ENCODE peak calls at places on chromosomes 1 and 21, in nine cellular contexts. Z, H, F, I, P, C, B, L and R are unnamed samples. For H3K9me3, the result is how much of the 10 kb centered on the place peaks cover.

GRCh38 chr1:224727851-224728250 is 111.7 kb downstream of the CNIH3 start:
- DNase-seq in F (no peak), L (no peak), I (no peak), H (no peak), P (no peak), B (no peak), Z (no peak), C (no peak), R (no peak)

GRCh38 chr1:67832737-67833594 is at the start of gene GNG12:
- DNase-seq in P (peak), Z (peak), I (no peak), B (peak), H (peak), C (peak), F (peak), L (peak), R (peak)

GRCh38 chr1:158248122-158248521 is 6.1 kb upstream of the CD1A start:
- DNase-seq in H (no peak), L (no peak), Z (no peak), C (no peak), F (no peak), P (no peak), I (no peak), B (no peak), R (peak)

GRCh38 chr1:155062702-155063411 is 683 bp upstream of the EFNA4 start:
- DNase-seq in C (peak), F (peak), Z (peak), L (peak), B (peak), P (peak), H (peak), I (no peak), R (peak)

GRCh38 chr1:189769448-189769847 is 708.2 kb downstream of the BRINP3 start:
- DNase-seq in I (no peak), H (no peak), L (no peak), B (no peak), Z (no peak), P (no peak), F (peak), C (no peak), R (no peak)

GRCh38 chr1:10796029-10796944 is at the start of gene CASZ1:
- DNase-seq in B (peak), L (peak), P (peak), I (no peak), Z (peak), H (peak), C (peak), F (peak), R (peak)

GRCh38 chr1:86423473-86423872 is 498 bp upstream of the CLCA2 start:
- DNase-seq in L (no peak), B (no peak), H (no peak), F (no peak), I (no peak), P (no peak), Z (no peak), C (no peak), R (no peak)

GRCh38 chr1:229059671-229060079 is 211.2 kb upstream of the RAB4A start:
- DNase-seq in L (peak), B (no peak), H (peak), P (no peak), Z (no peak), C (peak), F (peak), I (no peak), R (peak)

GRCh38 chr1:201241716-201242115 is 41.6 kb upstream of the PKP1 start:
- DNase-seq in L (no peak), I (no peak), H (no peak), B (no peak), C (no peak), F (no peak), P (no peak), Z (no peak), R (no peak)

GRCh38 chr1:41480204-41481108 is 4.0 kb downstream of the EDN2 start:
- DNase-seq in I (no peak), Z (no peak), P (no peak), F (no peak), B (no peak), H (no peak), C (no peak), L (no peak), R (no peak)

GRCh38 chr1:58909162-58909560 is 125.3 kb upstream of the JUN start:
- DNase-seq in H (no peak), C (no peak), Z (no peak), B (no peak), I (no peak), P (no peak), F (peak), L (no peak), R (no peak)

GRCh38 chr1:151106891-151107290 is 36.3 kb downstream of the GABPB2 start:
- DNase-seq in H (no peak), I (no peak), P (no peak), L (no peak), C (no peak), Z (no peak), F (peak), B (no peak), R (no peak)

GRCh38 chr1:171739646-171740045 is 2.2 kb downstream of the VAMP4 start:
- DNase-seq in F (peak), Z (no peak), P (no peak), L (no peak), B (no peak), C (no peak), H (no peak), I (no peak), R (no peak)

GRCh38 chr1:161307230-161307768 is 2.5 kb downstream of the MPZ start:
- DNase-seq in P (peak), Z (peak), F (peak), H (no peak), B (no peak), C (no peak), I (no peak), L (no peak), R (no peak)

GRCh38 chr21:14114251-14114650 is 96.5 kb downstream of the LIPI start:
- DNase-seq in H (no peak), L (no peak), F (no peak), I (no peak), P (no peak), Z (no peak), B (no peak), C (no peak), R (no peak)

GRCh38 chr1:85585845-85586244 is 5.3 kb downstream of the CCN1 start:
- DNase-seq in L (no peak), I (no peak), P (no peak), B (no peak), C (no peak), F (peak), H (no peak), Z (no peak), R (no peak)

GRCh38 chr1:235972316-235973090 is 92.4 kb downstream of the NID1 start:
- DNase-seq in Z (no peak), I (no peak), C (no peak), L (no peak), F (peak), H (no peak), P (no peak), B (no peak), R (no peak)

GRCh38 chr1:107936498-107937481 is 28.2 kb downstream of the VAV3 start:
- DNase-seq in B (peak), I (no peak), Z (no peak), F (peak), H (no peak), C (no peak), P (no peak), L (peak), R (peak)

GRCh38 chr1:94246692-94247145 is 9.3 kb upstream of the ARHGAP29 start:
- DNase-seq in B (no peak), C (no peak), P (no peak), F (no peak), Z (no peak), I (no peak), H (no peak), L (peak), R (no peak)

GRCh38 chr1:31792541-31792940 is 23.3 kb downstream of the SPOCD1 start:
- DNase-seq in I (no peak), Z (no peak), L (no peak), H (peak), B (peak), C (no peak), P (no peak), F (no peak), R (peak)

GRCh38 chr21:43929217-43929971 is 64.4 kb downstream of the AGPAT3 start:
- DNase-seq in P (no peak), L (peak), F (no peak), C (no peak), H (no peak), Z (no peak), B (peak), I (no peak), R (peak)

GRCh38 chr21:42232176-42232825 is 13.4 kb downstream of the ABCG1 start:
- DNase-seq in Z (no peak), I (no peak), H (no peak), F (no peak), C (no peak), L (no peak), P (no peak), B (no peak), R (no peak)

GRCh38 chr1:161085165-161085564 is 4.2 kb downstream of the NECTIN4 start:
- DNase-seq in B (no peak), L (no peak), Z (no peak), H (no peak), I (no peak), P (no peak), F (no peak), C (no peak), R (no peak)

GRCh38 chr1:159928491-159929050 is 3.3 kb upstream of the TAGLN2 start:
- DNase-seq in C (no peak), H (no peak), I (no peak), P (no peak), L (no peak), Z (no peak), B (no peak), F (no peak), R (peak)

GRCh38 chr1:202255343-202255742 is 61.7 kb downstream of the LGR6 start:
- DNase-seq in F (peak), C (peak), L (peak), I (no peak), B (no peak), P (no peak), H (no peak), Z (no peak), R (no peak)

GRCh38 chr1:118785246-118785645 is 202.9 kb downstream of the TBX15 start:
- DNase-seq in C (no peak), F (no peak), Z (no peak), I (no peak), B (no peak), P (no peak), H (no peak), L (peak), R (no peak)

GRCh38 chr1:66302810-66303209 is 231.1 kb upstream of the SGIP1 start:
- DNase-seq in I (no peak), C (no peak), B (no peak), P (peak), L (no peak), F (peak), H (no peak), Z (no peak), R (no peak)

GRCh38 chr1:226051356-226051755 is 11.2 kb upstream of the H3-3A start:
- DNase-seq in P (no peak), C (no peak), L (no peak), Z (no peak), H (no peak), F (no peak), B (no peak), I (no peak), R (no peak)

GRCh38 chr1:206005761-206006160 is 2.6 kb upstream of the RAB7B start:
- DNase-seq in Z (no peak), C (no peak), H (no peak), I (no peak), L (no peak), B (no peak), P (no peak), F (no peak), R (no peak)

GRCh38 chr1:70319750-70320149 is 34.8 kb downstream of the ANKRD13C start:
- DNase-seq in P (peak), I (no peak), B (no peak), L (no peak), C (no peak), Z (no peak), F (peak), H (no peak), R (no peak)

GRCh38 chr1:5620418-5620817 is 371.8 kb downstream of the NPHP4 start:
- DNase-seq in C (no peak), Z (no peak), P (no peak), H (no peak), F (no peak), L (no peak), B (no peak), I (no peak), R (no peak)

GRCh38 chr1:5746611-5747427 is 245.4 kb downstream of the NPHP4 start:
- DNase-seq in P (no peak), I (no peak), Z (no peak), F (no peak), L (no peak), B (peak), H (no peak), C (no peak), R (peak)

GRCh38 chr1:104718752-104719151 is 969.1 kb downstream of the AMY1C start:
- DNase-seq in I (no peak), H (no peak), Z (no peak), B (no peak), L (no peak), F (no peak), P (no peak), C (no peak), R (no peak)

DNA sequence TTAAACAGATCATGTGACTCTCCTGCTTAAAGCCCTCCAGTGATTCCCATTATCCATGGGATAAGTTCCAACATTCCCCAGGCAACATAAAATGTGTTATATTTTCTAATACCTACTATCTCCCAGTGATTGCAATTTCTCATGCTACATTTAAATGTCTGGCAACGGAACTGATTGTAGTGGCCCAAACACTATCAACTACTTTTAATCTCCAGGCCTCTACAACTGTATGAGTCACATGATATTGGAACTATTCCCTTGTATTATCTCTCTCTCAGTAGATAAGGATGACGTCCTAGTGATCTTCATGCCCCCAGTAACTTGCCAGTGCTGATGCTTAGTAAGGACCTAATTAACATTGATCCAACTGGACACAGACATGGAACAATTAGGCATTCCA is 49.9 kb downstream of the ERICH3 start:
- DNase-seq in I (no peak), C (no peak), Z (no peak), H (no peak), L (no peak), P (no peak), B (no peak), F (no peak), R (no peak)
- TF ChIP-seq POLR2A in I (no peak), C (no peak), Z (no peak), H (no peak), L (no peak), P (no peak), B (no peak), F (no peak), R (no peak)

GRCh38 chr1:230622151-230622550 is 20.1 kb upstream of the COG2 start:
- DNase-seq in I (no peak), H (no peak), L (no peak), P (no peak), F (no peak), B (no peak), Z (no peak), C (no peak), R (no peak)

GRCh38 chr1:230621290-230622022 is 20.8 kb upstream of the COG2 start:
- DNase-seq in Z (no peak), B (no peak), L (no peak), P (no peak), H (no peak), C (no peak), I (no peak), F (no peak), R (no peak)

GRCh38 chr1:230620666-230621065 is 21.6 kb upstream of the COG2 start:
- DNase-seq in I (no peak), C (no peak), P (no peak), F (no peak), L (no peak), H (no peak), B (no peak), Z (no peak), R (no peak)

GRCh38 chr1:230614121-230614520 is 28.2 kb upstream of the COG2 start:
- DNase-seq in Z (no peak), C (no peak), P (no peak), F (no peak), H (no peak), B (no peak), L (no peak), I (no peak), R (no peak)

GRCh38 chr1:230618537-230618936 is 23.7 kb upstream of the COG2 start:
- DNase-seq in B (no peak), Z (no peak), F (no peak), C (no peak), H (no peak), I (no peak), P (no peak), L (no peak), R (no peak)
- H3K9me3 ChIP-seq in B (under half), Z (under half), F (under half), C (under half), H (under half), I (under half), P (under half), L (under half), R (under half)

DNA sequence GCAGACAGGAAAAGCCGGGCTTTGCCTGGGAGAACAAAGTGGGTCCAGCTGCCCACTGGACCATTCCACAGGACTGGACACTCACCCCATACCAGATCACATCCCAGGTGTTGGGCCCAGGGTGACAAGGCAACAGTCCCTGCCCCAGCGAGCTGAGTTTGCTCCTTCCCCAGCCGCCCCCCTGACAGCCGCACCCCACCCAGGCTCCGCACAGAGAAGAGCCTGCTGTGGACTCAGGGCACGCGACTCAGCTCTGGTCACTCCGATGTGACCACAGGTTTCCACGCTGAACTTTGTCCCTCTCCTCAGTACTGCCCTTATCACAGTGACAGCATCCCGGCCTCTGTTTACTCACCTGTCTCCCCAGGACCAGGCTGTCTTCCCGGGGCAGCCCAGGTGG is 1.2 kb downstream of the BMP8B start:
- DNase-seq in L (no peak), P (no peak), B (no peak), Z (no peak), C (no peak), H (no peak), F (no peak), I (no peak), R (no peak)
- TF ChIP-seq POLR2A in L (no peak), P (no peak), B (no peak), Z (no peak), C (no peak), H (no peak), F (no peak), I (no peak), R (no peak)

GRCh38 chr21:30057108-30057507 is 109.5 kb downstream of the CLDN17 start:
- DNase-seq in P (no peak), B (no peak), C (no peak), Z (no peak), F (no peak), L (no peak), I (no peak), H (no peak), R (no peak)
- H3K9me3 ChIP-seq in P (under half), B (under half), C (under half), Z (under half), F (under half), L (under half), I (under half), H (under half), R (under half)

GRCh38 chr1:64864018-64864945 is 102.1 kb downstream of the JAK1 start:
- DNase-seq in C (no peak), I (no peak), P (peak), F (no peak), B (no peak), L (peak), H (no peak), Z (peak), R (no peak)
- TF ChIP-seq POLR2A in C (no peak), I (no peak), P (no peak), F (no peak), B (no peak), L (no peak), H (no peak), Z (no peak), R (no peak)

GRCh38 chr1:2821373-2821955 is 20.0 kb upstream of the TTC34 start:
- DNase-seq in I (no peak), H (no peak), F (no peak), B (no peak), C (no peak), L (no peak), Z (no peak), P (no peak), R (no peak)
- H3K9me3 ChIP-seq in I (under half), H (under half), F (half or more), B (under half), C (under half), L (under half), Z (under half), P (under half), R (under half)

DNA sequence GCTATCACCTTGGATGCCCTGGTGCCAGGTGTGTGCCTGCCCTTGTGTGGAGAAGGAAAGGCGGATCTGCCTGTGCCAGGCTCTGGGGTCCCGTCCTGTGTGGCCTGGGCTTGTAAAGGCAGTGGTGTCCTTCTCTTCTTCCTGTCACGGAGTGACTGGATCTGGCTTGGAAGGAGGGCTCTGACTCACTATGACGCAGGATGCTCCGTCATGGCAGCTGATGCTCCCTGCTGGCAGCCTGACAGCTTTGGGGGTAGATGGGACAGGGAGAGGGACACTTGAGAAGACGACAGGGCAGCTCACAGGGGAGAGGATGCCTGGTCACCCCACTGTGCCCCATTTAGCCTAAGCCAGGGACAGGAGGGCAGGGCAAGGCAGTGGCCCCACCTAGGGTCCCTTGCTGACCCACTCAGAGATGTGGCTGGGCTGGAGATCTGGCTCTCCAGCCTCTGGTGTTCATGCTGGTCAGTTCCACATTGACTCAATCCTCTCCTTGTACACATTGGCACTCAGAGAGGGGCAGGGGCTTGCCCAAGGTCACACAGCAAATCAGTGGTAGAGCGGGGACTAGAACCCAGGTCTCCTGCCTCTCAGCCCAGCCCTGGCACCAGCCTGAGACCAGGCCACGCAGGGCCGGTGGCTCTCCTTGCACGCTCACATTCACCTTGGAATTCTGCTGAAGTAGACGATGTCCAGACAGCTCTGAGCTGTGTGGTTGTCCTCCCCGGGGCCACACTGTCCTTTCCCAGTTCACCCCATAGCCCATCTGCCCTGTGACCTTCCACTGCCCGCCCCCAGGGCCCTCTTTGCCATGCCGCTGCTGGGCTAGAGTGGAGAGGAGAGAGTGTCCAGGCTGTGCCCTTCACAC is 2.8 kb upstream of the FAM131C start:
- DNase-seq in L (no peak), C (peak), B (no peak), I (no peak), P (peak), F (peak), Z (peak), H (peak), R (no peak)
- TF ChIP-seq POLR2A in L (no peak), C (no peak), B (no peak), I (no peak), P (no peak), F (peak), Z (no peak), H (no peak), R (no peak)

GRCh38 chr1:4346141-4346540 is 308.3 kb upstream of the AJAP1 start:
- DNase-seq in F (no peak), I (no peak), C (no peak), Z (no peak), L (no peak), H (no peak), B (no peak), P (no peak), R (no peak)
- H3K9me3 ChIP-seq in F (under half), I (under half), C (under half), Z (under half), L (under half), H (under half), B (under half), P (under half), R (under half)

GRCh38 chr1:203765029-203765837 is at the start of gene LAX1:
- DNase-seq in L (no peak), H (no peak), P (no peak), B (no peak), F (no peak), I (no peak), C (no peak), Z (no peak), R (no peak)
- TF ChIP-seq POLR2A in L (no peak), H (no peak), P (no peak), B (no peak), F (no peak), I (no peak), C (no peak), Z (no peak), R (no peak)

GRCh38 chr21:30714946-30715345 is 3.6 kb downstream of the KRTAP21-3 start:
- DNase-seq in B (no peak), C (no peak), Z (no peak), I (no peak), H (no peak), L (no peak), F (no peak), P (no peak), R (no peak)
- H3K9me3 ChIP-seq in B (under half), C (under half), Z (under half), I (under half), H (under half), L (under half), F (under half), P (under half), R (under half)